ENCODE peak calls at places on chromosomes 13 and 19, in eight cellular contexts. D is CD4-positive, alpha-beta T cell; O is hepatocyte; X is pancreas; N is GM23338; C is thoracic aorta; V is lung; Q is CD4-positive, CD25-positive, alpha-beta regulatory T cell. J is an unnamed sample.

GRCh38 chr19:18282021-18282787 is 782 bp upstream of the JUND start:
- DNase-seq in D (no peak), O (no peak), X (peak), N (no peak), C (peak), V (no peak), Q (no peak), J (no peak)

GRCh38 chr13:33334831-33335230 is 49.3 kb upstream of the STARD13 start:
- DNase-seq in D (no peak), O (no peak), X (no peak), N (no peak), C (no peak), V (no peak), Q (no peak), J (no peak)

GRCh38 chr13:46738055-46738454 is 58.9 kb downstream of the ESD start:
- DNase-seq in D (no peak), O (no peak), X (no peak), N (no peak), C (no peak), V (no peak), Q (no peak), J (no peak)

GRCh38 chr13:101690871-101691270 is 238.4 kb downstream of the ITGBL1 start:
- DNase-seq in D (no peak), O (no peak), X (no peak), N (no peak), C (no peak), V (no peak), Q (no peak), J (no peak)

GRCh38 chr19:5050016-5050656 is 81.2 kb downstream of the KDM4B start:
- DNase-seq in D (no peak), O (no peak), X (no peak), N (no peak), C (no peak), V (no peak), Q (no peak), J (no peak)

GRCh38 chr19:19421326-19421725 is 15.9 kb downstream of the GATAD2A start:
- DNase-seq in D (no peak), O (no peak), X (no peak), N (no peak), C (no peak), V (no peak), Q (no peak), J (no peak)

GRCh38 chr13:73411067-73411809 is 352.4 kb downstream of the KLF5 start:
- DNase-seq in D (no peak), O (no peak), X (no peak), N (no peak), C (no peak), V (no peak), Q (no peak), J (no peak)

GRCh38 chr13:110702591-110703526 is 3.1 kb downstream of the CARS2 start:
- DNase-seq in D (no peak), O (no peak), X (no peak), N (no peak), C (no peak), V (no peak), Q (no peak), J (no peak)

GRCh38 chr13:108915634-108916497 is 286.5 kb downstream of the MYO16 start:
- DNase-seq in D (peak), O (peak), X (peak), N (peak), C (peak), V (peak), Q (peak), J (peak)

GRCh38 chr13:60163525-60164471 is at the start of gene DIAPH3:
- DNase-seq in D (peak), O (peak), X (peak), N (peak), C (peak), V (peak), Q (peak), J (peak)

GRCh38 chr13:79492313-79492798 is 11.4 kb downstream of the NDFIP2 start:
- DNase-seq in D (no peak), O (no peak), X (no peak), N (peak), C (no peak), V (no peak), Q (peak), J (no peak)

GRCh38 chr13:109192306-109192705 is 562.9 kb downstream of the MYO16 start:
- DNase-seq in D (no peak), O (no peak), X (no peak), N (no peak), C (no peak), V (no peak), Q (no peak), J (no peak)

GRCh38 chr13:39016789-39017188 is 21.1 kb downstream of the PROSER1 start:
- DNase-seq in D (no peak), O (peak), X (no peak), N (peak), C (no peak), V (no peak), Q (peak), J (no peak)

GRCh38 chr19:2627319-2627829 is 75.1 kb downstream of the GNG7 start:
- DNase-seq in D (no peak), O (peak), X (peak), N (no peak), C (peak), V (peak), Q (peak), J (peak)

GRCh38 chr13:38895075-38895474 is 95.6 kb downstream of the STOML3 start:
- DNase-seq in D (no peak), O (no peak), X (no peak), N (no peak), C (no peak), V (no peak), Q (no peak), J (no peak)

GRCh38 chr19:30897034-30897433 is 452.2 kb downstream of the TSHZ3 start:
- DNase-seq in D (no peak), O (no peak), X (no peak), N (no peak), C (no peak), V (no peak), Q (no peak), J (no peak)

GRCh38 chr13:19587635-19588300 is 26.4 kb upstream of the TPTE2 start:
- DNase-seq in D (no peak), O (peak), X (no peak), N (peak), C (no peak), V (no peak), Q (peak), J (no peak)

GRCh38 chr19:41353466-41354342 is at the start of gene TGFB1:
- DNase-seq in D (peak), O (peak), X (peak), N (peak), C (peak), V (peak), Q (peak), J (peak)

GRCh38 chr13:91042870-91043269 is 304.6 kb upstream of the MIR17HG start:
- DNase-seq in D (no peak), O (no peak), X (no peak), N (no peak), C (no peak), V (no peak), Q (no peak), J (no peak)

GRCh38 chr19:595326-596262 is 5.9 kb downstream of the HCN2 start:
- DNase-seq in D (no peak), O (no peak), X (peak), N (no peak), C (no peak), V (no peak), Q (no peak), J (no peak)

GRCh38 chr13:23628765-23629565 is 58.8 kb downstream of the TNFRSF19 start:
- DNase-seq in D (no peak), O (no peak), X (no peak), N (no peak), C (no peak), V (no peak), Q (no peak), J (no peak)

GRCh38 chr19:20244356-20244755 is 77.3 kb downstream of the ZNF486 start:
- DNase-seq in D (no peak), O (no peak), X (no peak), N (no peak), C (no peak), V (no peak), Q (peak), J (no peak)

GRCh38 chr19:48497728-48498575 is 13.7 kb downstream of the LMTK3 start:
- DNase-seq in D (no peak), O (peak), X (no peak), N (peak), C (no peak), V (no peak), Q (no peak), J (no peak)

GRCh38 chr19:55305983-55306562 is 19.1 kb downstream of the TMEM150B start:
- DNase-seq in D (no peak), O (no peak), X (no peak), N (peak), C (no peak), V (no peak), Q (no peak), J (no peak)
- H3K27ac ChIP-seq in D (no peak), O (no peak), X (no peak), N (no peak), C (no peak), V (no peak), Q (no peak), J (no peak)

GRCh38 chr19:16260160-16260793 is 62.6 kb downstream of the AP1M1 start:
- DNase-seq in D (no peak), O (no peak), X (no peak), N (no peak), C (no peak), V (no peak), Q (no peak), J (no peak)

GRCh38 chr19:16263115-16263839 is 61.3 kb upstream of the KLF2 start:
- DNase-seq in D (no peak), O (no peak), X (no peak), N (no peak), C (no peak), V (no peak), Q (no peak), J (no peak)

GRCh38 chr19:16262618-16263017 is 62.0 kb upstream of the KLF2 start:
- DNase-seq in D (no peak), O (peak), X (peak), N (no peak), C (no peak), V (no peak), Q (no peak), J (no peak)

GRCh38 chr19:16260794-16261161 is 63.1 kb downstream of the AP1M1 start:
- DNase-seq in D (no peak), O (no peak), X (no peak), N (no peak), C (no peak), V (no peak), Q (no peak), J (no peak)

GRCh38 chr19:16261584-16262370 is 62.8 kb upstream of the KLF2 start:
- DNase-seq in D (no peak), O (no peak), X (no peak), N (no peak), C (no peak), V (no peak), Q (peak), J (no peak)
- H3K27ac ChIP-seq in D (no peak), O (peak), X (no peak), N (no peak), C (no peak), V (no peak), Q (peak), J (no peak)

GRCh38 chr13:30406779-30407416 is 15.4 kb upstream of the UBE2L5 start:
- DNase-seq in D (no peak), O (no peak), X (no peak), N (no peak), C (no peak), V (no peak), Q (no peak), J (no peak)
- H3K27ac ChIP-seq in D (no peak), O (no peak), X (no peak), N (no peak), C (no peak), V (no peak), Q (no peak), J (no peak)

GRCh38 chr19:37955986-37956385 is 49.0 kb downstream of the SIPA1L3 start:
- DNase-seq in D (no peak), O (no peak), X (no peak), N (no peak), C (no peak), V (no peak), Q (no peak), J (no peak)
- H3K27ac ChIP-seq in D (no peak), O (no peak), X (no peak), N (no peak), C (no peak), V (no peak), Q (no peak), J (no peak)

DNA sequence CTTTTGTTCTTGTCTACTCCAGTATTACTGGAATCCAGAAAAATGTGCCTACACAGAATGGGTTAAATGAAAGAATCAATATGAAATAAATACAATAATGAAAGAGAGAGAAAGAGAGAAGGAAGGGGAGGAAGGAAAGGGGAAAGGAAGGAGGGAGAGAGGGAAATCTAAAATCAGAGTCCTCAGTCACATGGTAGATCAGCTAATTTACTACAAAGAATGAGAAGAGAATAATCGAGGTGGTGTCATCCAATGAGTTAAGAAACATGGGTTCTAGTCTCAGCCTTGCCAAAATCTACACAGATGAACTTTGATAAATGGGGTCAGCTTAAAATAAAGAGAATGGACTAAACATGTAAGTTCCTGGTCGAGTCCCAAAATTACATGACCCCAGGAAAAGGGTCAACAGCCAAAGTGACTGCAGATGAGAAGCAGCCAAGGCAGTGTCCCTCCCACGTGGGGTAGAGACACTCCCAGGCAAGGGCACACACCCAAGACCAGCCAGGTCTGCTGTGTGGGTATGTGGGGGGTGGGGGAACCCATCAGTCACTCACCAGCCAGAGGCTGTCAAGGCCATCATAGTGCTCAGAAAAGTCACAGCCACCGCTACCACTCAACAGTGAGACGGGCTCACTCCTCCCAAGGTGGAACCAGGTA is 103.6 kb downstream of the STK24 start:
- DNase-seq in D (no peak), O (no peak), X (no peak), N (no peak), C (no peak), V (no peak), Q (no peak), J (no peak)
- H3K27ac ChIP-seq in D (no peak), O (peak), X (peak), N (no peak), C (no peak), V (no peak), Q (peak), J (no peak)

GRCh38 chr13:51800456-51800855 is 3.5 kb downstream of the DHRS12 start:
- DNase-seq in D (no peak), O (no peak), X (no peak), N (no peak), C (no peak), V (no peak), Q (no peak), J (no peak)
- H3K27ac ChIP-seq in D (no peak), O (no peak), X (no peak), N (no peak), C (peak), V (no peak), Q (no peak), J (peak)

DNA sequence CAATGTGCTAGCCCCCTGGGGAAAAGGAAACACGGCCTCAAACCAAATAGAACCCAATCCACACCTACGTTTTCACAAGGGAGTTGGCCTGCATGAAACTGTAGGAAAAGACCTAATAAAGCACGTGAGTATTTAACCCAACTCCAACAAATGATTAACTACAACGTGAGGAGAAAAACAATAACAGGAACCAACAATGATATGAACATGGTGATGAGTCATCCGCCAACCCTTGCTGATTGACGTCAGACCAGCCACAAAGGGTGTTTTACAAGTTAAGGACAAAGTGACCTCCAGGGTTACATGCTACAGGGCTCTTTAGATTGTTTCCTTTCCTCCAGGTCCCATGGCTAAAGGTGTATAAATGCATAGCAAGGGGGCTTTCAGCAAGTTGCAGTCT is 460.5 kb downstream of the COG6 start:
- DNase-seq in D (peak), O (peak), X (peak), N (peak), C (no peak), V (no peak), Q (peak), J (no peak)
- H3K27ac ChIP-seq in D (no peak), O (peak), X (peak), N (no peak), C (peak), V (peak), Q (peak), J (peak)

J was measured in caudate nucleus.